ENCODE peak calls at places on chromosomes 11 and 22, in four cellular contexts. Q, F, D and M are unnamed samples.

GRCh38 chr11:16587670-16588069 is 150.8 kb upstream of the C11orf58 start:
- DNase-seq in F (no peak), D (no peak), Q (no peak), M (no peak)

GRCh38 chr11:99316761-99317475 is 296.2 kb downstream of the CNTN5 start:
- DNase-seq in F (no peak), D (no peak), Q (no peak), M (no peak)

GRCh38 chr11:128039140-128040021 is 548.0 kb downstream of the ETS1 start:
- DNase-seq in F (no peak), Q (no peak), D (no peak), M (peak; percentile 12)

GRCh38 chr11:95138448-95138847 is 48.8 kb downstream of the ENDOD1 start:
- DNase-seq in Q (no peak), D (peak; percentile 85), F (no peak), M (no peak)

GRCh38 chr22:19513823-19514222 is 10.4 kb downstream of the CLDN5 start:
- DNase-seq in F (no peak), Q (no peak), D (no peak), M (no peak)

GRCh38 chr11:120622189-120622912 is 110.8 kb downstream of the GRIK4 start:
- DNase-seq in Q (no peak), D (peak; percentile 65), F (no peak), M (no peak)

GRCh38 chr22:26393929-26394328 is 35.1 kb upstream of the ASPHD2 start:
- DNase-seq in D (no peak), F (no peak), Q (no peak), M (no peak)

GRCh38 chr11:4467043-4467442 is 15.4 kb upstream of the OR52K1 start:
- DNase-seq in Q (no peak), D (peak; percentile 7), F (no peak), M (no peak)

GRCh38 chr11:18699848-18700261 is 1.3 kb downstream of the TMEM86A start:
- DNase-seq in Q (no peak), F (peak; percentile 26), D (no peak), M (no peak)

GRCh38 chr11:114058871-114059277 is 637 bp upstream of the ZBTB16 start:
- DNase-seq in Q (no peak), F (no peak), D (no peak), M (no peak)

GRCh38 chr11:114060402-114061052 is 1.0 kb downstream of the ZBTB16 start:
- DNase-seq in F (no peak), Q (no peak), D (no peak), M (no peak)

GRCh38 chr11:114059278-114059983 is at the start of gene ZBTB16:
- DNase-seq in F (peak; percentile 93), Q (peak; percentile 61), D (no peak), M (no peak)

GRCh38 chr11:114061053-114062049 is 1.8 kb downstream of the ZBTB16 start:
- DNase-seq in F (no peak), Q (peak; percentile 49), D (no peak), M (no peak)

DNA sequence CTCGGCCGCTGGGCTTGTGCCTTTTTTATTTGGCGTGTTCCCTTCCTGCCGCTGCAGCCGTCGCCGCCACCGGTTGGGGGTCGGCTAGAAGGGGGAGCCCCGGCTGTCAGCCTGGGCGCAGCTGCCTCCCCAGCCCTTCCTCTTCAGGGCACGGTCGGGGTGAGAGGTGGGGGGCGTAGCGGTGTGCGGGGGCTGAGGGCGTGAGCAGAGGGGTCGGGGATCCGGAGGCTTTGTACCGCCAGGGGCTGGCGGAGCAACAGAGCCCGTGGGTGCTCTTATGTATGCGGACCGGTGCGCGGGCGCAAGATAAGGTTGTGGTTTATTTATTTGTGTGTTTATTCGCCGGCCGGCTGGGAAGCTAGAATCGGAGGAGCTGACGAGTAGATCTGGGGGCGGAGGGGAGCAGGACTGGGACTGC is 482 bp downstream of the ZBTB16 start:
- DNase-seq in D (no peak), F (no peak), Q (no peak), M (no peak)
- H3K4me3 ChIP-seq in D (no peak overlapping the region), F (peak overlapping the region; percentile 96), Q (peak overlapping the region; percentile 86), M (no peak overlapping the region)

DNA sequence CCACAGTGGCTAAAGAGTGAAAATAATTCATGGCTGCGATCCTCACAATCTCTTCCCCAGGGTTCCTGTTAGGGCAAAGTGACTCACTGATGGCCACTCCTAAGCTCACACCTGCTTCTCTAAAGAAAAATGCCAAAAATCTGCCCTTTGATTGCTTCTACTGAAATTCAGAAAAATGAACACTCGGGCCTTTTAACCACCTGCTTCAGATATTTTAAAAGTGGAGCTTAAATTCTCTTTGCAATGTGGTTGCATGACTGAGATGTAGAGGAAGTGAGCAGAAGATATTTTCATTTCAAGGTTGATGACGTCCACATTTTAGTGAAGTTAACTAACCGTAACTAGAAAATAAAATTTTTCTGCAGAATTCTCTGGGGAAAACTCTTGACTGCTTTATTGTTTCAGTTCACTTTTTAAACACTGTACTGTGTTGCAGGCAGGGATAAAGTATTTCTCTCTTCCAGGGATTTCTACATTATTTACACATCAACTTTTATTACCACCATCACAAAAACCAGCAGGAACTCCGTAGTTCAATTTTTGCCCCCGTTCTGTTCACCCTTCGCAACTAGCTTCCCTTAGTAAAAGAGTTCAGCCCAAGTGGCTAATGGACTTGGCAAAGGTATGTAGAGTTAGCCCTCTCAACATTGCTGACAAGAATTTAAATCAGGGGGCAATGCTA is 8.5 kb downstream of the RAB30 start:
- DNase-seq in F (no peak), Q (no peak), D (peak; percentile 98), M (peak; percentile 81)
- H3K4me3 ChIP-seq in F (peak overlapping the region; percentile 9), Q (no peak overlapping the region), D (peak overlapping the region; percentile 58), M (peak overlapping the region; percentile 47)

DNA sequence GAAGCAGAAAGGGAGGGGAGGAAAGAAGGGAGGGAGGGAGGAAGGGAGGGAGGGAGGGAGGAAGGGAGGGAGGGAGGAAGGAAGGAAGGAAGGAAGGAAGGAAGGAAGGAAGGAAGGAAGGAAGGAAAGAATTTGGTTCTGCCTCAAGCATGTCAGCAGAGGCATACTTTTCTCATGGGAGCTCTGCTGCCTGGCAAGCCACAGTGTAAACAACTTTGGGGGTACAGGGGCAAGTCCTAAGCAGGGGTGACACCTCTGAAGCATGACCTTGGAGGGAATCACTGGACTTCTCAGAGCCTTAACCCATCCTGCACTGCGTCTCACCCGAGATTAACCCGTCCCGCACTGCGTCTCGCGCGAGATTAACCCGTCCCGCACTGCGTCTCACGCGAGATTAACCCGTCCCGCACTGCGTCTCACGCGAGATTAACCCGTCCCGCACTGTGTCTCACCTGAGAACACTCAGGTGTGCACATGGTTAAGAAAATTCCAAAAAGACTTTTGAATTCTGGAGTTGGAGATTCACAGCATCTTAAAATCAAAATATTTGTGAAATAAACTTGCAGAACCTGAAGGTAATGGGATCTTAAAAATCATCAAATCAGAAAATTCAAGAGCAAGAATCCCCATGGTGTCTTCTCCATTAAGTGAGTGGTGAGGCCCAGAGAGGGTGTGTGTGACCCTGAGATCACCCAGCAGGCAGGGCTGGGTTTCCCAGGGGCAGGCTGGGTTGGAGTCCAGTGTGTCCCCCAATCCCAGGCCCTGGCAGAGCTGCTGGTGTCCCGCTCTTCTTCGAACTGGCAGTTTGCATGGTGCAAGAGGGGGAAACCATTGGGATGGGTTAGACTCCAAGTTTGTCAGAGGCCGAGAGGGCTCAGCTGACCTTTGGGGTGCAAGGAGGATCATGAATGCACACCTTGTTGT is 190.4 kb downstream of the MN1 start:
- DNase-seq in D (no peak), F (no peak), Q (no peak), M (no peak)
- H3K4me3 ChIP-seq in D (no peak overlapping the region), F (no peak overlapping the region), Q (no peak overlapping the region), M (no peak overlapping the region)

GRCh38 chr22:20542736-20543135 is 35.3 kb downstream of the MED15 start:
- DNase-seq in F (no peak), Q (no peak), D (no peak), M (no peak)
- H3K4me3 ChIP-seq in F (no peak overlapping the region), Q (no peak overlapping the region), D (no peak overlapping the region), M (no peak overlapping the region)

DNA sequence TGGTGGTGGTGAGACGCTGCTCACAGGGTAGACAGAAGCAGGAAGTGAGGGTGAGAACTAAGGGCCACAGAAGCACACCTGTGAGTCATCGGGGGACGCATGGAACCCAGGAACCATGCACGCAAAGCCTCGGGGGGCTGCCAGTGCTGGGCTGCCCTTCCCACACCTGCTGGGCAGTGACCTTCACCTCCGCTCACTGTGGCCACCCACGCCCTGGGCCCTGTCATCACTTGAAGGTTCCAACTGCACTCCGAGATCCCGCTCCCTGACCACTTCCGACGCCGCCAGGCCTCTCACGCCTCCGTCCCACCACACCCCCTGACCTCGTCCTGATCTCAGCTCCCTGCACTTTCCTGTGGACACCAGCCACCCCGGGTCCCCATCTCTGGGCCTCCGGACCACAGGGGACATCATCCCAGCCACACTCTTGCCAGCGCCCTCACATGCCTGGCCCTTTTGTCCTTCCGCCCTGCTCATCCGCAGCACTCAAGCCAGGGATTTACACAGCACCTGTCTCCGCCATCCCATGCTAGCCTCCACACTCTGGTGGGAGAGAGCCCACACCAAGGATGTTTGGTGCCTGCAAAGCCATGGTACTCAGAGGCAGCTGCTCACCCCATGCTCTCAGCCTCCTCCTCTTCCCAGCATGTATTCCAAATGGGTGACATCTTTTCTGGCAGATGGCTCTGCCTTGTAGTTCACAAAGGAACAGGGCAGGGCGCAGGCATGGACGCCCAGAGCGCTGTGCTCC is 23.1 kb upstream of the ATXN10 start:
- DNase-seq in D (no peak), F (no peak), Q (no peak), M (no peak)
- H3K4me3 ChIP-seq in D (no peak overlapping the region), F (no peak overlapping the region), Q (no peak overlapping the region), M (no peak overlapping the region)

DNA sequence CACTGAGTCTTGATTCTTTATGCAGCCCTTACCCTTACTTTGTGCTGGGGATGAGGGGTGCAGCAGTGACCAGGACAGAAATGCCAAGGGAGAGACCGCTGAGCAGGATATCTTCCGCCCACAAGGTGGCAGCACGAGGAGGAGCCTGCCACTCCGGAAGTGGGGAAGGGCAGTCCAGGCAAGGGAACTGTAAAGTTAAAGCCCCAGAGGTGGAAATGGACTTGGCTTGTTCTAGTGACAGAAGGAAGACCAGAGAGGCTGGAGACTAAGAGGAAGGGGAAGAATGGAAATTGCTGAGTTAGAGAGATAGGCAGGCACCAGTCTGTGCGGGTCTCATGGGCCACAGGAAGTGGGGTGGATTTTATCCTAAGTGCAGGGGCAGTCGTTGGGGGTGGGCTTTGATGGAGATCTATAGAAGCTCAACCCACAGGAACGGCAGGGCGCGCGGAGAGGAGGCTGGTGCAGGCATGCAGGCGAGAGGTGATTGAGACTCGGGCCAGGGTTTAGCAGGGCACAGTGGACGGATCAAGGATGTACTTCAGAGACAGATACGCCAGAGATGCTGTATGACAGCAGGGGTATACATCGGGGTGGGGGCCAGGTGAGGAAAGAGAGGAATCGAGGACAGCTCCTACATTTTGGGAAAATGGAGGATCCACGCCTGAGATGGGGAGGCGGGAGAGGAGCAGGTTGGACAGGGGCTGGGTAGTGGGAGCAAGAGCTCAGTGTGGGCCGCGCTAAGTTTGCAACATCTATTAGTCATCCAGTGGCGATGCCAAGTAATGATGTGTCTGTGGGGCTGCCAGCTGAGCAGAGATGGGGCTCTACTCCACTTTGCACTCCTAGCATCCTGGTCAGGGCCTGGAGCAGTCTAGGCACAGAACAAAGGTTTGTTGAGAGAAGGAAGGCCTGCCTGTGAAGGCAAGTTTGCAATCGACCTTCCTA is 3.3 kb upstream of the GRK2 start:
- DNase-seq in F (peak; percentile 79), D (peak; percentile 92), Q (no peak), M (no peak)
- H3K4me3 ChIP-seq in F (no peak overlapping the region), D (peak overlapping the region; percentile 28), Q (no peak overlapping the region), M (no peak overlapping the region)

GRCh38 chr22:36454916-36455570 is 26.4 kb downstream of the TXN2 start:
- DNase-seq in D (peak; percentile 90), Q (no peak), F (peak; percentile 89), M (peak; percentile 73)
- H3K4me3 ChIP-seq in D (peak overlapping the region; percentile 60), Q (peak overlapping the region; percentile 26), F (peak overlapping the region; percentile 54), M (peak overlapping the region; percentile 59)